ENCODE peak calls at places on chromosomes 2 and 18, in four cellular contexts. O, Q, J and G are unnamed samples.
A peak's percentile ranks its signal among the peaks of the same experiment; 100 is the strongest.

GRCh38 chr2:186365406-186365805 is 120.7 kb upstream of the ZC3H15 start:
- DNase-seq in O (no peak), J (no peak), Q (no peak), G (no peak)

GRCh38 chr2:10798783-10799182 is 13.8 kb downstream of the PDIA6 start:
- DNase-seq in J (no peak), Q (no peak), O (no peak), G (peak; percentile 45)

GRCh38 chr2:128372621-128373341 is 54.1 kb upstream of the HS6ST1 start:
- DNase-seq in J (no peak), O (no peak), Q (no peak), G (no peak)

GRCh38 chr2:116098049-116098448 is 1655.6 kb downstream of the DPP10 start:
- DNase-seq in O (no peak), J (no peak), Q (no peak), G (peak; percentile 1)

GRCh38 chr18:52422985-52423601 is 83.1 kb downstream of the DCC start:
- DNase-seq in O (no peak), J (no peak), Q (no peak), G (no peak)

GRCh38 chr2:98514879-98515570 is 70.4 kb downstream of the INPP4A start:
- DNase-seq in O (no peak), J (no peak), Q (no peak), G (no peak)

GRCh38 chr2:215637658-215638057 is 201.8 kb upstream of the FN1 start:
- DNase-seq in O (no peak), Q (no peak), J (no peak), G (no peak)

GRCh38 chr2:1686784-1687105 is 57.6 kb downstream of the PXDN start:
- DNase-seq in O (no peak), J (no peak), Q (no peak), G (no peak)

GRCh38 chr2:18630101-18630500 is 40.7 kb upstream of the NT5C1B start:
- DNase-seq in Q (no peak), J (no peak), O (no peak), G (no peak)

GRCh38 chr18:27673861-27674260 is 488.8 kb upstream of the CHST9 start:
- DNase-seq in J (no peak), O (no peak), Q (no peak), G (no peak)

GRCh38 chr18:73458186-73458964 is 590.6 kb upstream of the NETO1 start:
- DNase-seq in J (no peak), O (no peak), Q (no peak), G (no peak)

GRCh38 chr2:26922638-26923466 is 47.6 kb upstream of the MAPRE3 start:
- DNase-seq in O (peak; percentile 93), Q (no peak), J (peak; percentile 69), G (peak; percentile 89)

GRCh38 chr18:68275616-68276015 is 439.3 kb downstream of the TMX3 start:
- DNase-seq in O (no peak), J (no peak), Q (no peak), G (no peak)

GRCh38 chr2:11559066-11559785 is 25.4 kb downstream of the GREB1 start:
- DNase-seq in O (no peak), Q (no peak), J (no peak), G (no peak)

GRCh38 chr2:172969609-172970008 is 106.0 kb upstream of the MAP3K20 start:
- DNase-seq in O (no peak), J (no peak), Q (no peak), G (no peak)

GRCh38 chr2:242065456-242065855 is 195.9 kb downstream of the RTP5 start:
- DNase-seq in J (no peak), Q (no peak), O (no peak), G (no peak)

GRCh38 chr2:228987441-228988155 is 283.5 kb downstream of the PID1 start:
- DNase-seq in Q (no peak), O (no peak), J (no peak), G (no peak)

GRCh38 chr2:12883911-12884310 is 167.2 kb downstream of the TRIB2 start:
- DNase-seq in J (no peak), O (no peak), Q (no peak), G (no peak)

GRCh38 chr2:99636432-99637034 is 146.7 kb upstream of the REV1 start:
- DNase-seq in J (no peak), O (no peak), Q (no peak), G (peak; percentile 91)

GRCh38 chr18:70419526-70419925 is 130.7 kb downstream of the SOCS6 start:
- DNase-seq in Q (no peak), J (no peak), O (no peak), G (no peak)

GRCh38 chr2:1625281-1626001 is 118.9 kb downstream of the PXDN start:
- DNase-seq in Q (no peak), O (peak; percentile 40), J (no peak), G (peak; percentile 79)

GRCh38 chr2:127086800-127087737 is 19.9 kb downstream of the BIN1 start:
- DNase-seq in J (no peak), O (no peak), Q (peak; percentile 81), G (peak; percentile 89)

GRCh38 chr2:214801068-214801467 is 8.4 kb downstream of the BARD1 start:
- DNase-seq in J (no peak), O (no peak), Q (no peak), G (no peak)

GRCh38 chr2:221791840-221792239 is 219.7 kb upstream of the EPHA4 start:
- DNase-seq in Q (no peak), J (no peak), O (no peak), G (no peak)

GRCh38 chr2:317501-318424 is 29.9 kb upstream of the ALKAL2 start:
- DNase-seq in O (no peak), J (no peak), Q (no peak), G (no peak)

GRCh38 chr2:231800493-231801091 is 14.3 kb downstream of the COPS7B start:
- DNase-seq in J (peak; percentile 55), O (peak; percentile 15), Q (no peak), G (peak; percentile 59)

GRCh38 chr2:180983468-180984388 is 3.3 kb downstream of the UBE2E3 start:
- DNase-seq in O (peak; percentile 28), J (peak; percentile 77), Q (no peak), G (peak; percentile 50)

GRCh38 chr2:215571693-215572092 is 135.8 kb upstream of the FN1 start:
- DNase-seq in O (no peak), Q (no peak), J (no peak), G (no peak)

GRCh38 chr2:235641333-235641732 is 147.5 kb downstream of the AGAP1 start:
- DNase-seq in J (no peak), O (no peak), Q (no peak), G (no peak)

GRCh38 chr2:9408641-9409151 is 14.6 kb downstream of the ITGB1BP1 start:
- DNase-seq in O (no peak), J (no peak), Q (no peak), G (no peak)

GRCh38 chr2:152471499-152471898 is 136.5 kb downstream of the FMNL2 start:
- DNase-seq in O (no peak), Q (no peak), J (no peak), G (no peak)

DNA sequence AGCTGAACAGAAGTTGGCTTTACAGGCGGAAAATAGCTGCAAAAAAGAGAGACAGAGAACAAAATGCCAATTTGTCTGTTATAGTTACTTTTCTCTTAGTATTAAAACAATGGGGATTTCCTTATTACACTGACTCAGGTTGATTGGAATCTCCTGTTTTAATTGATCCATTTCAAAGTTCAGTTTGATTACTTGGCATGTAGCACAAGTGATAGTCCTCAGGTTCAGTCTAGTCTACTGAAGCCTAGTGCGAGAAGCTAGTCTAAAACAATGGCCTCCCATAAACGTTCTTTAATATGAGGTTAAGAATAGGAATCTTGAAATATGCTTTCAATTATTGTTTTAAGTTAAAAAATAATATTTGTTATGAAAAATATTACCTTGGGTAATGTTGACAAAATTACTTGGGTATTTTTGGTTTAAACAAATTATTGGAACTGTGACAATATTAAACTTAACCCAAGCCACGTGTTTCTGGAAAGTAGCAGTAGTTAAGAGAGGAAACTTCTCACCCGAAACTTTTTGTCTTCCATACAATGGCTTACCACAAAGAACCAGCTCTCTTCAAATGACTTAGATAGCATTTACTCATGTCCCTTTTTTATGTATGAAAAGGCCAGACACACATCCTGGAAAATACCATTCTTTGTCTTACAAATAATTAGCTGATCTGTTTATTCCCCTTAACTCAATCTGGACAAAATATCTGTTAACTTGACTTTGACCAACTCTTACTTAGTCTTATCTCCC is 1326.2 kb upstream of the TMEFF2 start:
- DNase-seq in O (no peak), Q (no peak), J (no peak), G (no peak)
- TF ChIP-seq USF2 in O (no peak), Q (no peak), J (no peak), G (no peak)

GRCh38 chr2:216882876-216883275 is 23.0 kb upstream of the TNP1 start:
- DNase-seq in J (no peak), Q (no peak), O (no peak), G (peak; percentile 44)

GRCh38 chr2:216884347-216884746 is 24.5 kb upstream of the TNP1 start:
- DNase-seq in J (no peak), O (no peak), Q (no peak), G (no peak)

GRCh38 chr2:216887132-216887531 is 27.3 kb upstream of the TNP1 start:
- DNase-seq in O (no peak), J (no peak), Q (no peak), G (no peak)

GRCh38 chr2:216888086-216888485 is 28.2 kb upstream of the TNP1 start:
- DNase-seq in Q (no peak), J (no peak), O (no peak), G (no peak)

GRCh38 chr2:216885117-216885553 is 25.3 kb upstream of the TNP1 start:
- DNase-seq in Q (no peak), O (no peak), J (no peak), G (no peak)
- TF ChIP-seq PBX3 in Q (no peak), O (no peak), J (no peak), G (no peak)

GRCh38 chr2:75462714-75463113 is 98.0 kb downstream of the EVA1A start:
- DNase-seq in O (no peak), J (no peak), Q (no peak), G (no peak)

GRCh38 chr2:75465317-75465998 is 95.3 kb downstream of the EVA1A start:
- DNase-seq in O (no peak), J (peak; percentile 61), Q (no peak), G (peak; percentile 15)

GRCh38 chr2:75464348-75464946 is 96.3 kb downstream of the EVA1A start:
- DNase-seq in Q (no peak), J (peak; percentile 39), O (peak; percentile 6), G (peak; percentile 38)

DNA sequence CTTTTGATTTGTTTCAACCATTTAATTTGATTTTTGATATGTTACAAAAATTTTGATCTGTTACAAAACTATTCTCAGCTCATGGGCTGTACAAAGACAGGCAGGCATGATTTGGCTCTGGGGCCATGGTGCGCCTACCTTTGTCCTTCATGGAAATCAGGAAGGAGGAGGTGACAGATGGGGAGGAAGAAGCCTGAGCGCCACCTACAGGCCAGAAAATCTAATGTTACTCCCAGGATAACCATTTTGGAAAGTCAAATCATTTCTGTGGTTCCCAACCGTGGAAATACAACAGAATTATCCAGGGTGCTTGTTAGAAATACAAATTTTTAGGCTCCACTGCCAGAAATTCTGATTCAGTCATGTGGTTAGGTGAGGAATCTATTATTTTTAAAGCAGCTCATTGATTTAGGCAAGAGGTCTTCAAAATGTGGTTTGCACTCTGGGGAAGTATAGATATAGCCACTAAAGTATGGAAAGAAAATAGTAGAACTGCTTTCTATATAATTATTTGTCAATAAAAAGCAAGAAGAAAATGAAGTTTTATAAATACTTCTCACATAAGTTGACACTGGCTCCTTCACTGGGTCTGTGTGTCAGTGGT is 93.9 kb downstream of the EVA1A start:
- DNase-seq in Q (no peak), J (peak; percentile 39), O (peak; percentile 50), G (peak; percentile 22)
- TF ChIP-seq USF2 in Q (no peak), J (no peak), O (no peak), G (no peak)

DNA sequence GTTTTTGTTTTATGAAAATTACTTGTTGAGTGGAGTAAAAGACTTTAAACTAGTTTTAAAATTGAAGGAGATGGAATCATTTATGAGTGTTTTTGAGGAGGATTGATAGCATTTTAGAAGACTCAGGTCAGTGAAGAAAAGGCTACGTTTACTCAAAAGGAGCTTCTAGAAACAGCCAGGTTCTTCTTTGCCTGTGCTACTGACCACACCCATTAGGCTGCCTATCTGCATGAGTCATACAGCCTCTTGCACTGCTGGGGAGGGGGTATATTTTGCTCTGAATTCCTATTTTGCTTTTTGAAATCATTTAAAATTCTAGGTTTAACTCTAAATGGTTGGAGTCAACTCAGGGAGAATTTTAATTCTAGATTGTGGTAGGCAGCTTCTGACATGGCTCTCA is 22.3 kb downstream of the EFEMP1 start:
- DNase-seq in Q (no peak), J (no peak), O (no peak), G (no peak)
- TF ChIP-seq PBX3 in Q (no peak), J (no peak), O (no peak), G (no peak)